ENCODE peak calls at places on chromosomes 16 and 17, in six cellular contexts. B, F, D, Q, Y and R are unnamed samples.

GRCh38 chr16:67562526-67562917 is at the start of gene CTCF:
- DNase-seq in B (peak), F (peak), D (peak), Q (peak), Y (peak), R (peak)

GRCh38 chr16:1923299-1924034 is 5.3 kb upstream of the HS3ST6 start:
- DNase-seq in B (peak), F (peak), D (no peak), Q (peak), Y (peak), R (peak)

GRCh38 chr17:77089118-77089477 is 51.7 kb upstream of the SEC14L1 start:
- DNase-seq in B (no peak), F (no peak), D (peak), Q (no peak), Y (peak), R (no peak)

GRCh38 chr16:57092786-57093301 is 461 bp downstream of the CPNE2 start:
- DNase-seq in B (peak), F (no peak), D (peak), Q (peak), Y (peak), R (peak)

GRCh38 chr16:86924537-86924936 is 346.2 kb downstream of the FOXL1 start:
- DNase-seq in B (no peak), F (no peak), D (no peak), Q (no peak), Y (peak), R (no peak)

GRCh38 chr17:78117027-78117981 is 11.3 kb downstream of the TMC6 start:
- DNase-seq in B (no peak), F (no peak), D (peak), Q (peak), Y (no peak), R (peak)

GRCh38 chr17:49193513-49194296 is 16.7 kb downstream of the GNGT2 start:
- DNase-seq in B (peak), F (peak), D (peak), Q (peak), Y (peak), R (peak)

GRCh38 chr16:2964416-2965223 is 545 bp downstream of the KREMEN2 start:
- DNase-seq in B (peak), F (peak), D (peak), Q (peak), Y (peak), R (peak)

GRCh38 chr17:70820276-70820675 is 650.9 kb downstream of the KCNJ2 start:
- DNase-seq in B (no peak), F (no peak), D (no peak), Q (no peak), Y (peak), R (no peak)

GRCh38 chr17:81165246-81166032 is at the start of gene PVALEF:
- DNase-seq in B (peak), F (no peak), D (no peak), Q (peak), Y (peak), R (peak)

GRCh38 chr17:41835214-41835799 is 725 bp downstream of the NT5C3B start:
- DNase-seq in B (no peak), F (no peak), D (no peak), Q (peak), Y (peak), R (no peak)

GRCh38 chr16:47777191-47777590 is 316.1 kb downstream of the PHKB start:
- DNase-seq in B (no peak), F (no peak), D (no peak), Q (no peak), Y (peak), R (no peak)

GRCh38 chr16:66169817-66170216 is 196.7 kb upstream of the CDH5 start:
- DNase-seq in B (no peak), F (no peak), D (no peak), Q (no peak), Y (no peak), R (no peak)

GRCh38 chr17:57561072-57561861 is 183.8 kb downstream of the CCDC182 start:
- DNase-seq in B (peak), F (no peak), D (peak), Q (no peak), Y (no peak), R (no peak)

GRCh38 chr16:69329369-69330285 is 761 bp downstream of the PDF start:
- DNase-seq in B (peak), F (no peak), D (peak), Q (peak), Y (peak), R (peak)

GRCh38 chr17:18920911-18921441 is 31.0 kb upstream of the SLC5A10 start:
- DNase-seq in B (no peak), F (no peak), D (peak), Q (no peak), Y (peak), R (no peak)

GRCh38 chr16:64481497-64481896 is 640.4 kb downstream of the CDH11 start:
- DNase-seq in B (no peak), F (no peak), D (no peak), Q (no peak), Y (no peak), R (no peak)

GRCh38 chr17:17150450-17150804 is 55.7 kb downstream of the PLD6 start:
- DNase-seq in B (no peak), F (no peak), D (no peak), Q (no peak), Y (no peak), R (no peak)

GRCh38 chr17:17151962-17152361 is 54.2 kb downstream of the PLD6 start:
- DNase-seq in B (peak), F (no peak), D (no peak), Q (no peak), Y (peak), R (no peak)

GRCh38 chr17:17151055-17151454 is 55.1 kb downstream of the PLD6 start:
- DNase-seq in B (no peak), F (no peak), D (no peak), Q (no peak), Y (peak), R (no peak)

GRCh38 chr17:17152385-17152784 is 53.7 kb downstream of the PLD6 start:
- DNase-seq in B (no peak), F (no peak), D (no peak), Q (no peak), Y (peak), R (no peak)

GRCh38 chr17:17151541-17151940 is 54.6 kb downstream of the PLD6 start:
- DNase-seq in B (no peak), F (no peak), D (no peak), Q (no peak), Y (peak), R (no peak)
- TF ChIP-seq EZH2phosphoT487 in B (no peak), F (no peak), D (no peak), Q (no peak), Y (no peak), R (no peak)

GRCh38 chr17:65294184-65294719 is 157.1 kb downstream of the RGS9 start:
- DNase-seq in B (peak), F (peak), D (peak), Q (peak), Y (peak), R (peak)
- TF ChIP-seq EZH2phosphoT487 in B (no peak), F (no peak), D (no peak), Q (no peak), Y (no peak), R (no peak)

GRCh38 chr16:88315543-88316105 is 67.1 kb upstream of the ZNF469 start:
- DNase-seq in B (peak), F (peak), D (no peak), Q (no peak), Y (peak), R (no peak)
- TF ChIP-seq EZH2phosphoT487 in B (no peak), F (no peak), D (no peak), Q (no peak), Y (no peak), R (no peak)

DNA sequence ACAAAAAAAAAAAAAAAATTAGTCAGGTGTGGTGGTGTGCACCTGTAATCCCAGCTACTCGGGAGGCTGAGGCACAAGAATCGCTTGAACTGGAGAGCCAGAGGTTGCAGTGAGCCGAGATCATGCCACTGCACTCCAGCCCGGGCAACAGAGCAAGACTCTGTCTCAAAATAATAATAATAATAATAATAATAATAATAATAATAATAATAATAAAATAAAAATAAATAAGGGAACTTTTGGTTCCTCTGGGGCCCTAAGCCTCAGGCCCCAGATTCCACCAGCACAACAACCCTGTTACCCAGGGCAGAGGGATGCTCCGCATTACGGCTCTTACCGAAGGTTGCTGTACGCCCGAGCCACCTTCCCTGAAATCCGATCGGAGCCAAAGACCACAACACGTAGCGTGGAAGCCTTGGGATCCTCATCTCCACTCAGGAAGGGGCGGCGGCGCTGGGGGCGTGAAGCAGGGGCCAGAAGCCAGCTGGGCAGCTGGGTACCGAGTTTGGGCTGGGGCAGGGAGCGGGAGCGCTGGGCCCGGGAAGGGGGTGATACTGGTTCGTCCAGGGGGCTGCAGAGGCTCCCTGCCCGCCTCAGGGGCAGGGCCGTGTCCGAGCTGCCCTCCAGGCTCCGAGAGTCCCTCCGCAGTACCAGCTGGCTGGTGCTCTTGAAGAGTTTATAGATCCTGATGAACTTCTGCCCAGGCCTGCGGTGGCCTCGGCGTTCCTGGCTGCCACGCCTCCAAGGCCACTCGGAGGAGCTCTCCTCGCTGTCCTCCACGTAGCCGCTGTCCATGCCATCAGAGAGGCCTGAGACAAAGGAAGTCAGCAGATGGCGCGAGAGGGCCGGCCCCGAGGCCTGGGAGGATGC is 20.6 kb upstream of the PIK3R6 start:
- DNase-seq in B (peak), F (no peak), D (no peak), Q (peak), Y (peak), R (peak)
- TF ChIP-seq EZH2phosphoT487 in B (no peak), F (no peak), D (no peak), Q (no peak), Y (no peak), R (no peak)

GRCh38 chr16:79349803-79350202 is 250.7 kb downstream of the MAF start:
- DNase-seq in B (no peak), F (no peak), D (no peak), Q (no peak), Y (no peak), R (no peak)

GRCh38 chr16:79348521-79349306 is 251.8 kb downstream of the MAF start:
- DNase-seq in B (no peak), F (no peak), D (no peak), Q (no peak), Y (no peak), R (no peak)

GRCh38 chr16:79351927-79352326 is 248.6 kb downstream of the MAF start:
- DNase-seq in B (no peak), F (no peak), D (no peak), Q (no peak), Y (no peak), R (no peak)

DNA sequence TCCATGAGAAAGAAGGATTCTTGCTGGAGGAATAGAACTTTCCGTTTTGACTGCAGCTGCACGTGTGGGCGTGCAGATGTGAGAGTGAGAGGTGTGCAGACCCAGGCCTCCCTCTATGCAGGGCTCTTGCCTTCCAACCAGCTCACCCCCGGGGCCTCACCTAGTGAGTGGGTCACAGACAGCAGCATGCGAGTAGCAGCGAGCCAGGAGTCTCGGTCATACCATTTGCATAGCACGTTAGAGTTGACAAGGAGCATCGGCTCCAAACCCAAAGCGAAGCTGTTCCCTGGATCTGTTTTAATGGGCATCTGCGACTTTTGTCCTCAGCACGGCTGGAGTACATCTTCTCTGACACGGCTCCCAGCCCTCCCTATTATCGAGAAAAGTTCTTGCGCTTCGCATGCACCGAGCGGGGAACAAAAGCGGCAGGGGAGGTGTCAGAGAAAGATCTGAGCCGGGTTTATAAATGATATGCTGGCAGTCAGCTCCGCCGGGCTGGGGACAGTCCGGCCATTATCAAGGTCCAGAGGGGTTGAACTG is 253.3 kb downstream of the MAF start:
- DNase-seq in B (no peak), F (no peak), D (no peak), Q (no peak), Y (no peak), R (peak)
- TF ChIP-seq EZH2phosphoT487 in B (no peak), F (no peak), D (no peak), Q (no peak), Y (no peak), R (no peak)

GRCh38 chr16:9003322-9003721 is 39.6 kb upstream of the USP7 start:
- DNase-seq in B (peak), F (no peak), D (no peak), Q (no peak), Y (no peak), R (no peak)
- TF ChIP-seq EZH2phosphoT487 in B (no peak), F (no peak), D (no peak), Q (no peak), Y (no peak), R (no peak)

DNA sequence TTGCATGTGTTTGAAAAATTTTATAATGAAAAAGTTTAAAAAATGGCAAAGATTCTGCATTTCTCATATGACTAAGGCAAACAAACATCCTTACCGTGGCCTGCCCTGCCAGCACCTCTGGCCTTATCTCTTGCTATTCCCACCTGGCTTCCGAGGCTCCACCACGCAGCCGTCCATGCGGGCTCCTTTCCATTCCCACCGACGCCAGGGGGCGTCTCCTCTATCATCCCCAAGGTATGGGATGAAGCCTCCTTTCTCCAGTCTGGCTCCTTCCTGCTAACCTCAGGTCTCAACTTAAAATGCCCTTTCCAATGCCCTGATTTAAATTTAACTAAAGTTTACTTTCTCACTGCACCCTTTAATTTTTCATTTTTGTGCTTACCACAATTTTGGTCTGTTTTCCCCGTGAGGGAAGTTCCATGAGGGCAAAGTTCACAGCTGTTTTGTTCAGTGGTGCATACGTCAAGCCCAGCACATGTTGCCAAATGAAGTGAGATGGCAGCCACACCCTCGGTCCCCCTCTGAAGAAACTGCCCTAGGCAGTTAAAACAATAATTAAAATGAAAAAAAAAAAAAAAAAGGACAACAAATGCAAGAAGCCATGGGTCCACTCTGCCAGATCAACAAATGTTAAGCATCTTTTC is 13.3 kb upstream of the SDK2 start:
- DNase-seq in B (peak), F (peak), D (peak), Q (peak), Y (peak), R (peak)
- TF ChIP-seq EZH2phosphoT487 in B (no peak), F (no peak), D (no peak), Q (no peak), Y (no peak), R (no peak)

DNA sequence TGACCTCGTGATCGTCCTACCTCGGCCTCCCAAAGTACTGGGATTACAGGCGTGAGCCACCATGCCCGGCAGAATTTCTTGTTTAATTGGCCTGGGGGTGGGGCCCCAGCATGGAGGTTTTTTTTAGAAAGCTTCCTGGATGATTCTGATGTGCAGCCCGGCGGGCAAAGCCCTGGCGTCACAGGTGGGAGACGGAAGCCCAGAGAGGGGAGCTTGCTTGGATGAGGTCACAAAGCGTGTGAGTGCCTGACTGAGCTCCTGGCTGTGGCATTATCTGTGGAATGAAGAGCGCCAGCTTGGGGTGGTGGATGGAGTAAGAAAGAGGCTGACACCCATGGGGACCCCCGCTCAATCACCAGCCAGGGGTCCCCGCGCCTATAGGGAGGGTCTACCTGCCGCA is 4.1 kb downstream of the VASN start:
- DNase-seq in B (no peak), F (no peak), D (no peak), Q (peak), Y (peak), R (no peak)
- TF ChIP-seq EZH2phosphoT487 in B (no peak), F (no peak), D (no peak), Q (no peak), Y (no peak), R (no peak)

GRCh38 chr16:85104821-85105391 is 7.4 kb downstream of the CIBAR2 start:
- DNase-seq in B (no peak), F (no peak), D (peak), Q (no peak), Y (no peak), R (no peak)
- TF ChIP-seq EZH2phosphoT487 in B (no peak), F (no peak), D (no peak), Q (no peak), Y (no peak), R (no peak)